ENCODE peak calls at places on chromosomes 7 and 10, in six cellular contexts. G, W, X, U, F and K are unnamed samples.

GRCh38 chr7:148327379-148327778 is 263.2 kb upstream of the C7orf33 start:
- DNase-seq in F (no peak), X (no peak), U (no peak), G (no peak), W (no peak), K (no peak)

GRCh38 chr7:157809154-157809862 is 472.5 kb downstream of the DNAJB6 start:
- DNase-seq in W (no peak), U (no peak), G (no peak), F (no peak), X (no peak), K (no peak)

GRCh38 chr10:66572700-66573099 is 353.1 kb upstream of the LRRTM3 start:
- DNase-seq in W (no peak), U (no peak), X (no peak), F (no peak), G (no peak), K (no peak)

GRCh38 chr10:119817991-119818888 is 54.4 kb downstream of the MCMBP start:
- DNase-seq in X (peak; percentile 29), G (peak; percentile 46), F (no peak), U (no peak), W (peak; percentile 83), K (peak; percentile 44)

GRCh38 chr7:158001621-158002320 is 585.9 kb downstream of the PTPRN2 start:
- DNase-seq in F (no peak), X (no peak), G (no peak), W (no peak), U (no peak), K (no peak)

GRCh38 chr10:78316451-78316931 is 282.8 kb downstream of the RPS24 start:
- DNase-seq in F (no peak), X (no peak), W (peak; percentile 34), G (no peak), U (no peak), K (no peak)

GRCh38 chr7:14806886-14807285 is 95.7 kb downstream of the DGKB start:
- DNase-seq in F (no peak), G (no peak), X (no peak), U (no peak), W (no peak), K (no peak)

GRCh38 chr10:43024524-43024923 is 52.3 kb upstream of the RET start:
- DNase-seq in F (no peak), G (no peak), X (no peak), U (no peak), W (no peak), K (no peak)

GRCh38 chr7:40879941-40880558 is 745.2 kb downstream of the SUGCT start:
- DNase-seq in G (no peak), F (no peak), X (no peak), W (peak; percentile 39), U (no peak), K (no peak)

GRCh38 chr7:30660331-30661255 is 21.7 kb downstream of the CRHR2 start:
- DNase-seq in G (no peak), X (no peak), W (no peak), F (no peak), U (no peak), K (no peak)

GRCh38 chr10:42990016-42990720 is 86.7 kb upstream of the RET start:
- DNase-seq in W (no peak), G (peak; percentile 4), U (no peak), F (no peak), X (no peak), K (no peak)

GRCh38 chr10:98582363-98582762 is 135.6 kb upstream of the HPS1 start:
- DNase-seq in F (no peak), X (no peak), W (no peak), U (no peak), G (no peak), K (no peak)

GRCh38 chr10:102133373-102134195 is 744 bp downstream of the PPRC1 start:
- DNase-seq in W (peak; percentile 77), F (peak; percentile 76), G (peak; percentile 82), U (peak; percentile 69), X (peak; percentile 75), K (peak; percentile 64)

GRCh38 chr7:125098377-125098970 is 168.8 kb upstream of the POT1 start:
- DNase-seq in G (no peak), F (peak; percentile 17), U (no peak), X (no peak), W (no peak), K (no peak)

GRCh38 chr10:61397175-61397986 is 55.8 kb downstream of the TMEM26 start:
- DNase-seq in W (peak; percentile 69), F (no peak), G (no peak), X (no peak), U (peak; percentile 4), K (no peak)

GRCh38 chr10:11225935-11226334 is 208.3 kb downstream of the CELF2 start:
- DNase-seq in G (no peak), W (no peak), X (peak; percentile 58), F (peak; percentile 69), U (no peak), K (no peak)

GRCh38 chr7:116990056-116990455 is 36.8 kb downstream of the ST7 start:
- DNase-seq in G (no peak), U (no peak), F (no peak), W (no peak), X (peak; percentile 31), K (no peak)

GRCh38 chr7:116991233-116991632 is 37.9 kb downstream of the ST7 start:
- DNase-seq in W (no peak), G (no peak), F (no peak), X (no peak), U (no peak), K (no peak)

GRCh38 chr7:116986611-116987565 is 33.6 kb downstream of the ST7 start:
- DNase-seq in G (no peak), U (no peak), W (no peak), F (peak; percentile 62), X (no peak), K (no peak)

GRCh38 chr7:116985575-116985974 is 32.3 kb downstream of the ST7 start:
- DNase-seq in G (no peak), W (no peak), U (no peak), F (no peak), X (no peak), K (no peak)

GRCh38 chr7:116988363-116988989 is 35.2 kb downstream of the ST7 start:
- DNase-seq in X (no peak), F (no peak), U (no peak), W (peak; percentile 31), G (no peak), K (no peak)
- TF ChIP-seq CTCF in X (peak; percentile 36), F (no peak), U (peak; percentile 84), W (no peak), G (no peak), K (no peak)

GRCh38 chr10:86400705-86401587 is 34.4 kb upstream of the GRID1 start:
- DNase-seq in W (no peak), X (peak; percentile 59), F (peak; percentile 70), G (peak; percentile 70), U (peak; percentile 59), K (peak; percentile 73)
- TF ChIP-seq CTCF in W (peak; percentile 24), X (peak; percentile 7), F (no peak), G (no peak), U (peak; percentile 22), K (no peak)

GRCh38 chr10:1696106-1696505 is 41.2 kb downstream of the ADARB2 start:
- DNase-seq in U (no peak), X (no peak), F (no peak), W (no peak), G (no peak), K (no peak)

GRCh38 chr10:1698185-1698584 is 39.1 kb downstream of the ADARB2 start:
- DNase-seq in X (no peak), W (no peak), F (no peak), U (no peak), G (no peak), K (no peak)
- TF ChIP-seq CTCF in X (no peak), W (no peak), F (no peak), U (peak; percentile 19), G (no peak), K (no peak)

GRCh38 chr7:114825423-114825951 is 96.4 kb upstream of the MDFIC start:
- DNase-seq in F (peak; percentile 5), U (no peak), X (no peak), G (no peak), W (no peak), K (no peak)
- TF ChIP-seq CTCF in F (no peak), U (no peak), X (no peak), G (no peak), W (no peak), K (no peak)